ENCODE peak calls at places on chromosomes 7 and 10, in nine cellular contexts. G is right cardiac atrium, Q is sciatic nerve, M is stomach, T is heart left ventricle, N is GOT3, J is NCI-H460, H is foreskin melanocyte, P is GM12891. W is an unnamed sample.
A peak's percentile ranks its signal among the peaks of the same experiment; 100 is the strongest.

GRCh38 chr7:130272456-130273080 is 5.9 kb downstream of the CPA2 start:
- DNase-seq in G (peak; percentile 63), Q (no peak), M (no peak), T (peak; percentile 43), N (no peak), J (no peak), H (no peak), P (no peak), W (no peak)

GRCh38 chr10:84308481-84309304 is 19.7 kb upstream of the CCSER2 start:
- DNase-seq in G (peak; percentile 72), Q (no peak), M (peak; percentile 49), T (peak; percentile 67), N (no peak), J (no peak), H (peak; percentile 39), P (no peak), W (no peak)

GRCh38 chr7:17099083-17099973 is 199.1 kb upstream of the AHR start:
- DNase-seq in G (peak; percentile 42), Q (no peak), M (peak; percentile 85), T (peak; percentile 24), N (peak; percentile 6), J (peak; percentile 16), H (no peak), P (no peak), W (peak; percentile 98)

GRCh38 chr7:43138710-43139601 is 26.5 kb downstream of the HECW1 start:
- DNase-seq in G (no peak), Q (no peak), M (no peak), T (no peak), N (no peak), J (no peak), H (peak; percentile 77), P (no peak), W (no peak)

GRCh38 chr10:15245530-15245929 is 77.0 kb upstream of the NMT2 start:
- DNase-seq in G (no peak), Q (no peak), M (no peak), T (no peak), N (no peak), J (no peak), H (no peak), P (no peak), W (peak; percentile 20)

GRCh38 chr7:95478139-95479037 is 7.4 kb upstream of the ASB4 start:
- DNase-seq in G (no peak), Q (no peak), M (no peak), T (no peak), N (no peak), J (no peak), H (no peak), P (no peak), W (peak; percentile 77)

GRCh38 chr7:6398943-6399342 is 48.8 kb downstream of the DAGLB start:
- DNase-seq in G (peak; percentile 72), Q (no peak), M (no peak), T (peak; percentile 48), N (no peak), J (no peak), H (no peak), P (no peak), W (no peak)

GRCh38 chr10:125144693-125145623 is 15.4 kb downstream of the CTBP2 start:
- DNase-seq in G (peak; percentile 72), Q (no peak), M (no peak), T (peak; percentile 62), N (no peak), J (no peak), H (no peak), P (no peak), W (no peak)

GRCh38 chr10:27537812-27538211 is 33.7 kb downstream of the RAB18 start:
- DNase-seq in G (no peak), Q (no peak), M (no peak), T (no peak), N (no peak), J (no peak), H (no peak), P (no peak), W (no peak)

GRCh38 chr10:75292794-75293455 is 57.2 kb upstream of the COMTD1 start:
- DNase-seq in G (no peak), Q (no peak), M (no peak), T (no peak), N (no peak), J (no peak), H (no peak), P (no peak), W (no peak)

GRCh38 chr7:22980422-22980821 is 33.5 kb downstream of the HYCC1 start:
- DNase-seq in G (no peak), Q (no peak), M (no peak), T (no peak), N (no peak), J (no peak), H (peak; percentile 75), P (no peak), W (no peak)

GRCh38 chr10:71908998-71909397 is 55.2 kb upstream of the CHST3 start:
- DNase-seq in G (no peak), Q (no peak), M (no peak), T (no peak), N (no peak), J (no peak), H (no peak), P (no peak), W (no peak)

GRCh38 chr7:7971308-7972040 is 2.9 kb downstream of the GLCCI1 start:
- DNase-seq in G (no peak), Q (no peak), M (no peak), T (no peak), N (no peak), J (no peak), H (no peak), P (no peak), W (no peak)

GRCh38 chr7:30986738-30987137 is 23.0 kb downstream of the GHRHR start:
- DNase-seq in G (no peak), Q (no peak), M (no peak), T (no peak), N (no peak), J (no peak), H (no peak), P (no peak), W (no peak)

GRCh38 chr10:123530166-123530870 is 135.8 kb upstream of the GPR26 start:
- DNase-seq in G (no peak), Q (no peak), M (no peak), T (no peak), N (no peak), J (no peak), H (no peak), P (no peak), W (no peak)

GRCh38 chr10:103692421-103693069 is 162.8 kb downstream of the SH3PXD2A start:
- DNase-seq in G (peak; percentile 45), Q (no peak), M (no peak), T (no peak), N (no peak), J (no peak), H (no peak), P (peak; percentile 75), W (no peak)

GRCh38 chr10:50544095-50544856 is 79.5 kb downstream of the SGMS1 start:
- DNase-seq in G (no peak), Q (no peak), M (no peak), T (no peak), N (no peak), J (no peak), H (no peak), P (no peak), W (no peak)

GRCh38 chr10:1525354-1526162 is 211.8 kb downstream of the ADARB2 start:
- DNase-seq in G (no peak), Q (no peak), M (no peak), T (no peak), N (no peak), J (no peak), H (no peak), P (no peak), W (no peak)

GRCh38 chr10:84946984-84947383 is 618.6 kb downstream of the CCSER2 start:
- DNase-seq in G (no peak), Q (no peak), M (no peak), T (no peak), N (no peak), J (no peak), H (no peak), P (no peak), W (no peak)

GRCh38 chr7:157519246-157519645 is 182.4 kb downstream of the DNAJB6 start:
- DNase-seq in G (no peak), Q (peak; percentile 26), M (peak; percentile 17), T (no peak), N (no peak), J (no peak), H (no peak), P (no peak), W (no peak)

GRCh38 chr10:82888809-82889455 is 1013.9 kb downstream of the NRG3 start:
- DNase-seq in G (no peak), Q (no peak), M (no peak), T (no peak), N (no peak), J (no peak), H (no peak), P (no peak), W (no peak)

GRCh38 chr10:69101451-69102095 is 13.7 kb downstream of the SRGN start:
- DNase-seq in G (no peak), Q (no peak), M (no peak), T (no peak), N (no peak), J (no peak), H (no peak), P (no peak), W (no peak)

GRCh38 chr7:148652773-148653172 is 45.9 kb upstream of the CUL1 start:
- DNase-seq in G (no peak), Q (no peak), M (no peak), T (no peak), N (no peak), J (no peak), H (no peak), P (no peak), W (no peak)

GRCh38 chr10:77291596-77292505 is 345.8 kb downstream of the KCNMA1 start:
- DNase-seq in G (no peak), Q (no peak), M (no peak), T (no peak), N (no peak), J (no peak), H (no peak), P (no peak), W (no peak)

GRCh38 chr10:70505908-70506307 is 27.3 kb downstream of the PALD1 start:
- DNase-seq in G (no peak), Q (no peak), M (no peak), T (no peak), N (no peak), J (no peak), H (no peak), P (no peak), W (no peak)

GRCh38 chr10:117477241-117477947 is 65.2 kb upstream of the EMX2 start:
- DNase-seq in G (no peak), Q (no peak), M (no peak), T (no peak), N (no peak), J (no peak), H (no peak), P (no peak), W (no peak)

GRCh38 chr7:130401101-130401500 is 20.8 kb downstream of the CPA1 start:
- DNase-seq in G (no peak), Q (no peak), M (no peak), T (no peak), N (no peak), J (no peak), H (no peak), P (no peak), W (no peak)

GRCh38 chr10:123970927-123971286 is 79.3 kb upstream of the CPXM2 start:
- DNase-seq in G (no peak), Q (no peak), M (no peak), T (no peak), N (no peak), J (no peak), H (no peak), P (no peak), W (no peak)

GRCh38 chr10:43259248-43259980 is 7.5 kb downstream of the RASGEF1A start:
- DNase-seq in G (no peak), Q (no peak), M (no peak), T (no peak), N (no peak), J (no peak), H (no peak), P (no peak), W (no peak)

GRCh38 chr10:90148121-90148855 is 446.9 kb downstream of the KIF20B start:
- DNase-seq in G (no peak), Q (no peak), M (no peak), T (no peak), N (no peak), J (peak; percentile 7), H (no peak), P (no peak), W (peak; percentile 3)

W was measured in HepG2.